ENCODE peak calls at places on chromosomes 3 and 15, in five cellular contexts. O is HepG2, V is H1, X is GM12878, D is K562. H is an unnamed sample.

GRCh38 chr3:23174426-23175039 is 28.6 kb upstream of the UBE2E2 start:
- DNase-seq in O (no peak), V (no peak), X (no peak), D (no peak), H (no peak)

GRCh38 chr15:99895189-99895955 is 162.1 kb upstream of the LYSMD4 start:
- DNase-seq in O (no peak), V (no peak), X (peak; percentile 66), D (no peak), H (no peak)

GRCh38 chr15:66287461-66288055 is 5.8 kb upstream of the DIS3L start:
- DNase-seq in O (no peak), V (no peak), X (no peak), D (peak; percentile 28), H (no peak)

GRCh38 chr3:153162513-153163348 is 705 bp downstream of the RAP2B start:
- DNase-seq in O (no peak), V (no peak), X (no peak), D (peak; percentile 18), H (no peak)

GRCh38 chr3:149406244-149406752 is 28.8 kb upstream of the TM4SF1 start:
- DNase-seq in O (no peak), V (no peak), X (no peak), D (no peak), H (no peak)

GRCh38 chr3:94305835-94306685 is 243.2 kb downstream of the NSUN3 start:
- DNase-seq in O (peak; percentile 57), V (no peak), X (no peak), D (no peak), H (no peak)

GRCh38 chr3:129975332-129976090 is 991 bp downstream of the TRH start:
- DNase-seq in O (no peak), V (no peak), X (no peak), D (no peak), H (no peak)

GRCh38 chr3:194750409-194750808 is 64.7 kb downstream of the FAM43A start:
- DNase-seq in O (no peak), V (no peak), X (no peak), D (no peak), H (no peak)

GRCh38 chr3:59334585-59334984 is 284.8 kb upstream of the CFAP20DC start:
- DNase-seq in O (no peak), V (no peak), X (no peak), D (no peak), H (no peak)

GRCh38 chr15:33243869-33244268 is 49.4 kb upstream of the FMN1 start:
- DNase-seq in O (peak; percentile 44), V (no peak), X (no peak), D (no peak), H (no peak)

GRCh38 chr3:197426161-197426566 is 127.8 kb upstream of the DLG1 start:
- DNase-seq in O (no peak), V (no peak), X (no peak), D (no peak), H (no peak)

GRCh38 chr3:54188176-54188791 is 65.9 kb downstream of the CACNA2D3 start:
- DNase-seq in O (peak; percentile 53), V (no peak), X (no peak), D (peak; percentile 47), H (peak; percentile 7)

GRCh38 chr3:61530355-61530754 is 31.0 kb upstream of the PTPRG start:
- DNase-seq in O (peak; percentile 59), V (no peak), X (no peak), D (peak; percentile 4), H (peak; percentile 49)

GRCh38 chr3:48747015-48747615 is 30.1 kb upstream of the IP6K2 start:
- DNase-seq in O (peak; percentile 29), V (no peak), X (no peak), D (no peak), H (no peak)

GRCh38 chr15:71781179-71781964 is 29.0 kb upstream of the NR2E3 start:
- DNase-seq in O (no peak), V (no peak), X (peak; percentile 45), D (no peak), H (no peak)

GRCh38 chr3:125194061-125194848 is 18.3 kb downstream of the SLC12A8 start:
- DNase-seq in O (no peak), V (no peak), X (no peak), D (no peak), H (no peak)

GRCh38 chr3:45319231-45320085 is 68.9 kb upstream of the LARS2 start:
- DNase-seq in O (no peak), V (no peak), X (no peak), D (no peak), H (no peak)

GRCh38 chr15:92714071-92714456 is 58.5 kb upstream of the FAM174B start:
- DNase-seq in O (no peak), V (no peak), X (no peak), D (no peak), H (no peak)

GRCh38 chr15:80487884-80488283 is 83.7 kb downstream of the ARNT2 start:
- DNase-seq in O (no peak), V (no peak), X (no peak), D (no peak), H (no peak)

GRCh38 chr3:179681492-179682263 is 28.8 kb downstream of the USP13 start:
- DNase-seq in O (no peak), V (no peak), X (no peak), D (no peak), H (no peak)

GRCh38 chr3:16130066-16130465 is 44.4 kb upstream of the GALNT15 start:
- DNase-seq in O (peak; percentile 68), V (no peak), X (no peak), D (no peak), H (no peak)

GRCh38 chr15:68209272-68209671 is 4.1 kb upstream of the CALML4 start:
- DNase-seq in O (no peak), V (no peak), X (no peak), D (no peak), H (no peak)

GRCh38 chr3:110265302-110265701 is 806.3 kb upstream of the NECTIN3 start:
- DNase-seq in O (no peak), V (no peak), X (no peak), D (no peak), H (no peak)

GRCh38 chr15:39961051-39961450 is 27.1 kb downstream of the EIF2AK4 start:
- DNase-seq in O (no peak), V (no peak), X (no peak), D (no peak), H (no peak)

GRCh38 chr3:187150599-187150998 is 11.3 kb upstream of the RPL39L start:
- DNase-seq in O (peak; percentile 34), V (no peak), X (no peak), D (no peak), H (no peak)

GRCh38 chr15:53246404-53246803 is 456.3 kb upstream of the ONECUT1 start:
- DNase-seq in O (no peak), V (no peak), X (no peak), D (no peak), H (no peak)

GRCh38 chr3:160950542-160950941 is 154.6 kb downstream of the B3GALNT1 start:
- DNase-seq in O (no peak), V (no peak), X (no peak), D (no peak), H (no peak)

GRCh38 chr15:98865397-98866339 is 141.9 kb downstream of the PGPEP1L start:
- DNase-seq in O (peak; percentile 28), V (no peak), X (no peak), D (peak; percentile 77), H (peak; percentile 38)

GRCh38 chr3:61807865-61808276 is 246.5 kb downstream of the PTPRG start:
- DNase-seq in O (peak; percentile 39), V (no peak), X (no peak), D (no peak), H (no peak)

GRCh38 chr3:33218446-33219174 is at the start of gene SUSD5:
- DNase-seq in O (no peak), V (peak; percentile 15), X (no peak), D (no peak), H (no peak)

GRCh38 chr3:175270199-175270837 is 411.2 kb downstream of the NAALADL2 start:
- DNase-seq in O (no peak), V (no peak), X (no peak), D (no peak), H (no peak)

GRCh38 chr15:44101286-44101685 is 93.8 kb downstream of the FRMD5 start:
- DNase-seq in O (no peak), V (no peak), X (no peak), D (no peak), H (no peak)

GRCh38 chr3:183161552-183162345 is 785 bp downstream of the LAMP3 start:
- DNase-seq in O (no peak), V (no peak), X (peak; percentile 92), D (no peak), H (no peak)

GRCh38 chr15:67023517-67024321 is 41.7 kb upstream of the SMAD3 start:
- DNase-seq in O (no peak), V (no peak), X (no peak), D (no peak), H (no peak)

GRCh38 chr3:186144257-186144656 is 35.4 kb upstream of the ETV5 start:
- DNase-seq in O (no peak), V (no peak), X (no peak), D (no peak), H (no peak)
- TF ChIP-seq ZNF274 in O (no peak), V (no peak), X (no peak), D (no peak), H (no peak)

GRCh38 chr3:169327969-169328368 is 335.5 kb downstream of the MECOM start:
- DNase-seq in O (peak; percentile 16), V (no peak), X (no peak), D (no peak), H (no peak)
- TF ChIP-seq ZNF274 in O (no peak), V (no peak), X (no peak), D (no peak), H (no peak)

GRCh38 chr3:9750556-9751411 is 1.0 kb downstream of the OGG1 start:
- DNase-seq in O (peak; percentile 53), V (no peak), X (no peak), D (peak; percentile 50), H (no peak)
- TF ChIP-seq ZNF274 in O (no peak), V (no peak), X (no peak), D (no peak), H (no peak)

DNA sequence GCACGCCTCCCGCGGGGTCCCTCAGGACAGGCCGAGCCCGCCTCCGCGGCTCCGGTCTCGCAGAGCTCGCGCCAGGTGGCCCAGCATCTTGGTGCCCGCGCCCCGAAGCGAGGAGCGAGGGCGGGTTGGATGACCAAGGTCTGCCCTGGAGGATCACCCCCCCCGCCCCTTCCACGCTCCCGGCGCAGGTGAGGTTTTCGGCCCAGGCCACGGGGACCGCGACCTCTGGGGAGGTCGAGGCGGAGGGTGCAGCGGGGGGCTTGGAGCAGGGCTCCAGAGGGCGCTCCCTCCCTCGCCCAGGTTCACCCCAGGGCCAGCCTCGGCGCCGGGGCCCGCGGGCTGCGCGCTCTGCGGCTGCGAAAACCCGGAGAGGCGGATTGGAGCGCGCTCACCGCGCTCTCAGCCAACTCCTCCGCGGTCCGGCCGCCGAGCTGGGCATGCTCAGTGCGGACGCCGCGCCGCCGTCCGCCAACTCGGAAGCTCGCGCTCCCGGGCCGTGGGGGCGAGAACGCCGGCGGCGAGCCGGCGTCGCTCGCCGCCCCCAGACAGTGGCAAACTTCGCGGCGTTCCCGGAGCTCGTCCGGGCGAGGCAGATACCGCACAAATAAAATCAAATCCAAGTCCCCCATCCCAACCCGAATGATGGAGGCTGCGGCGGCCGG is at the start of gene MED12L:
- DNase-seq in O (peak; percentile 30), V (no peak), X (no peak), D (peak; percentile 38), H (peak; percentile 45)
- TF ChIP-seq ZNF274 in O (no peak), V (no peak), X (no peak), D (no peak), H (no peak)

H was measured in HCT116.